ENCODE peak calls at places on chromosomes 1 and 21, in six cellular contexts. D is activated CD4-positive, alpha-beta T cell treated with anti-CD3 and anti-CD28 coated beads, Interleukin-2, amount 50 U/mL, for 48 hours; C is GM10248; G is NCI-H1417; R is pulmonary artery endothelial cell; S is cortex of kidney. M is an unnamed sample.

GRCh38 chr1:26021647-26022403 is at the start of gene EXTL1:
- DNase-seq in S (no peak), G (no peak), C (no peak), D (no peak), R (no peak), M (no peak)

GRCh38 chr21:45923146-45923545 is 58.4 kb upstream of the COL6A1 start:
- DNase-seq in R (peak), S (no peak), D (peak), G (no peak), C (no peak), M (peak)

GRCh38 chr1:29498126-29499100 is 262.1 kb downstream of the PTPRU start:
- DNase-seq in G (no peak), R (no peak), D (no peak), S (no peak), C (no peak), M (no peak)

GRCh38 chr21:33433425-33434114 is 30.4 kb downstream of the IFNGR2 start:
- DNase-seq in S (no peak), R (no peak), C (no peak), G (no peak), D (peak), M (no peak)

GRCh38 chr21:39576518-39577128 is 36.1 kb upstream of the B3GALT5 start:
- DNase-seq in S (no peak), D (no peak), C (no peak), R (no peak), G (no peak), M (no peak)

GRCh38 chr1:226772456-226773139 is 33.5 kb upstream of the ITPKB start:
- DNase-seq in D (no peak), C (peak), R (no peak), S (no peak), G (no peak), M (peak)

GRCh38 chr1:182359645-182360044 is 31.9 kb downstream of the GLUL start:
- DNase-seq in C (no peak), R (no peak), D (no peak), G (no peak), S (no peak), M (no peak)

GRCh38 chr1:167387251-167387910 is 130.9 kb downstream of the CD247 start:
- DNase-seq in R (no peak), C (no peak), D (no peak), G (no peak), S (no peak), M (no peak)

GRCh38 chr1:162023547-162024501 is at the start of gene OLFML2B:
- DNase-seq in G (peak), R (no peak), S (no peak), D (peak), C (peak), M (peak)

GRCh38 chr1:222821239-222821638 is 6.4 kb downstream of the DISP1 start:
- DNase-seq in G (no peak), S (no peak), R (no peak), D (no peak), C (no peak), M (no peak)

GRCh38 chr1:89938171-89939055 is 56.5 kb upstream of the ZNF326 start:
- DNase-seq in C (no peak), G (no peak), R (no peak), S (no peak), D (no peak), M (no peak)

GRCh38 chr1:8482844-8483436 is 165.0 kb downstream of the SLC45A1 start:
- DNase-seq in D (no peak), S (no peak), C (no peak), G (no peak), R (no peak), M (no peak)

GRCh38 chr1:89823679-89824292 is 3.0 kb downstream of the LRRC8D start:
- DNase-seq in G (no peak), C (no peak), D (no peak), R (no peak), S (no peak), M (no peak)

GRCh38 chr1:3981746-3982505 is 81.9 kb upstream of the C1orf174 start:
- DNase-seq in S (no peak), R (no peak), C (no peak), D (no peak), G (no peak), M (no peak)

GRCh38 chr1:2229032-2229920 is 1.2 kb downstream of the SKI start:
- DNase-seq in R (no peak), D (peak), G (peak), S (no peak), C (peak), M (peak)

GRCh38 chr1:116373451-116374339 is 651 bp downstream of the ATP1A1 start:
- DNase-seq in S (no peak), G (peak), C (peak), D (peak), R (no peak), M (no peak)

GRCh38 chr21:39321424-39321823 is 8.0 kb upstream of the BRWD1 start:
- DNase-seq in G (no peak), S (no peak), D (no peak), C (no peak), R (no peak), M (no peak)

GRCh38 chr1:21436488-21437340 is 3.2 kb upstream of the NBPF3 start:
- DNase-seq in S (no peak), D (no peak), R (no peak), G (peak), C (no peak), M (no peak)

GRCh38 chr1:155038602-155039307 is 5.1 kb downstream of the DCST1 start:
- DNase-seq in G (no peak), R (no peak), C (no peak), S (no peak), D (no peak), M (no peak)

GRCh38 chr1:234214911-234215892 is 158.1 kb upstream of the COA6 start:
- DNase-seq in R (no peak), G (no peak), D (no peak), C (no peak), S (no peak), M (no peak)

GRCh38 chr1:20848162-20848561 is 61.1 kb upstream of the HP1BP3 start:
- DNase-seq in R (no peak), G (no peak), D (no peak), S (no peak), C (no peak), M (no peak)

GRCh38 chr1:74937176-74937575 is 197.0 kb upstream of the LHX8 start:
- DNase-seq in G (peak), S (no peak), R (no peak), C (no peak), D (no peak), M (no peak)

GRCh38 chr1:232904566-232904965 is 45.8 kb upstream of the NTPCR start:
- DNase-seq in C (no peak), S (no peak), D (peak), G (no peak), R (no peak), M (no peak)

GRCh38 chr1:196152086-196152485 is 456.2 kb downstream of the KCNT2 start:
- DNase-seq in G (no peak), R (no peak), C (no peak), S (no peak), D (no peak), M (no peak)

GRCh38 chr1:6899141-6899540 is 113.9 kb downstream of the CAMTA1 start:
- DNase-seq in R (no peak), G (no peak), D (no peak), C (no peak), S (no peak), M (no peak)

GRCh38 chr1:248596615-248597014 is 885 bp downstream of the OR2T10 start:
- DNase-seq in R (no peak), C (no peak), D (no peak), G (no peak), S (no peak), M (no peak)

GRCh38 chr1:67230539-67230938 is 64.3 kb downstream of the IL23R start:
- DNase-seq in C (no peak), D (no peak), G (no peak), S (no peak), R (no peak), M (no peak)

GRCh38 chr1:21818661-21819060 is 6.6 kb downstream of the LDLRAD2 start:
- DNase-seq in D (peak), C (peak), R (no peak), G (peak), S (no peak), M (peak)

GRCh38 chr21:37915941-37916794 is at the start of gene KCNJ6:
- DNase-seq in S (no peak), D (peak), C (no peak), R (no peak), G (no peak), M (no peak)

GRCh38 chr1:37107153-37107552 is 72.8 kb upstream of the GRIK3 start:
- DNase-seq in G (no peak), R (no peak), C (no peak), D (no peak), S (no peak), M (no peak)

GRCh38 chr1:198934901-198935301 is 296.1 kb downstream of the PTPRC start:
- DNase-seq in C (no peak), D (peak), G (no peak), R (no peak), S (no peak), M (no peak)

GRCh38 chr21:37165606-37166005 is 92.6 kb downstream of the TTC3 start:
- DNase-seq in D (no peak), R (no peak), S (no peak), G (no peak), C (no peak), M (no peak)

GRCh38 chr1:101820080-101820479 is 176.6 kb downstream of the OLFM3 start:
- DNase-seq in D (no peak), G (no peak), C (no peak), R (no peak), S (no peak), M (no peak)

GRCh38 chr1:101259744-101260148 is 22.9 kb downstream of the S1PR1 start:
- DNase-seq in R (no peak), G (no peak), S (no peak), C (no peak), D (no peak), M (no peak)

GRCh38 chr21:34017127-34017961 is 56.0 kb upstream of the MRPS6 start:
- DNase-seq in G (no peak), R (no peak), C (peak), S (no peak), D (no peak), M (no peak)

GRCh38 chr1:31413405-31414005 is 492 bp downstream of the SERINC2 start:
- DNase-seq in C (no peak), D (peak), G (peak), S (no peak), R (no peak), M (peak)

GRCh38 chr1:175188936-175189335 is 3.6 kb downstream of the KIAA0040 start:
- DNase-seq in D (peak), C (peak), S (no peak), R (no peak), G (no peak), M (peak)

GRCh38 chr1:30373471-30374399 is 349.6 kb downstream of the MATN1 start:
- DNase-seq in D (no peak), G (no peak), R (no peak), S (no peak), C (no peak), M (no peak)

GRCh38 chr1:235423214-235423652 is 56.0 kb downstream of the TBCE start:
- DNase-seq in R (no peak), C (peak), S (no peak), G (no peak), D (peak), M (peak)

GRCh38 chr1:91683598-91683951 is 182.9 kb downstream of the CDC7 start:
- DNase-seq in R (no peak), G (no peak), D (no peak), C (no peak), S (no peak), M (no peak)